ENCODE peak calls at places on chromosomes 3 and 15, in five cellular contexts. One of them, this sample, is unnamed.

GRCh38 chr3:111971533-111971932 is 7.3 kb upstream of the ABHD10 start:
- DNase-seq in CD4-positive, alpha-beta T cell: no peak
- DNase-seq in occipital lobe: no peak
- DNase-seq in GM18507: no peak
- DNase-seq in NCI-H345: no peak
- DNase-seq in this sample: no peak

GRCh38 chr15:78077053-78077859 is at the start of gene TBC1D2B:
- DNase-seq in CD4-positive, alpha-beta T cell: peak; percentile 61
- DNase-seq in occipital lobe: no peak
- DNase-seq in GM18507: peak; percentile 57
- DNase-seq in NCI-H345: peak; percentile 72
- DNase-seq in this sample: peak; percentile 86

GRCh38 chr15:72825831-72826230 is 42.3 kb upstream of the ADPGK start:
- DNase-seq in CD4-positive, alpha-beta T cell: no peak
- DNase-seq in occipital lobe: no peak
- DNase-seq in GM18507: no peak
- DNase-seq in NCI-H345: no peak
- DNase-seq in this sample: no peak

GRCh38 chr3:58350627-58351013 is 17.9 kb downstream of the PXK start:
- DNase-seq in CD4-positive, alpha-beta T cell: no peak
- DNase-seq in occipital lobe: no peak
- DNase-seq in GM18507: no peak
- DNase-seq in NCI-H345: no peak
- DNase-seq in this sample: no peak

GRCh38 chr15:93762051-93762450 is 469.3 kb upstream of the MCTP2 start:
- DNase-seq in CD4-positive, alpha-beta T cell: no peak
- DNase-seq in occipital lobe: no peak
- DNase-seq in GM18507: no peak
- DNase-seq in NCI-H345: no peak
- DNase-seq in this sample: no peak

GRCh38 chr3:115834068-115834467 is 210.8 kb downstream of the GAP43 start:
- DNase-seq in CD4-positive, alpha-beta T cell: no peak
- DNase-seq in occipital lobe: no peak
- DNase-seq in GM18507: no peak
- DNase-seq in NCI-H345: no peak
- DNase-seq in this sample: no peak

GRCh38 chr3:170689218-170689874 is 103.5 kb upstream of the SLC7A14 start:
- DNase-seq in CD4-positive, alpha-beta T cell: no peak
- DNase-seq in occipital lobe: no peak
- DNase-seq in GM18507: no peak
- DNase-seq in NCI-H345: peak; percentile 45
- DNase-seq in this sample: no peak

GRCh38 chr3:171187706-171188290 is 161.3 kb upstream of the SLC2A2 start:
- DNase-seq in CD4-positive, alpha-beta T cell: no peak
- DNase-seq in occipital lobe: no peak
- DNase-seq in GM18507: no peak
- DNase-seq in NCI-H345: no peak
- DNase-seq in this sample: peak; percentile 34

GRCh38 chr15:59746777-59747176 is 57.7 kb upstream of the BNIP2 start:
- DNase-seq in CD4-positive, alpha-beta T cell: no peak
- DNase-seq in occipital lobe: no peak
- DNase-seq in GM18507: no peak
- DNase-seq in NCI-H345: peak; percentile 89
- DNase-seq in this sample: no peak

GRCh38 chr15:34043391-34043790 is 4.4 kb upstream of the AVEN start:
- DNase-seq in CD4-positive, alpha-beta T cell: no peak
- DNase-seq in occipital lobe: no peak
- DNase-seq in GM18507: no peak
- DNase-seq in NCI-H345: no peak
- DNase-seq in this sample: no peak

GRCh38 chr3:14496351-14496750 is 43.8 kb downstream of the GRIP2 start:
- DNase-seq in CD4-positive, alpha-beta T cell: no peak
- DNase-seq in occipital lobe: no peak
- DNase-seq in GM18507: no peak
- DNase-seq in NCI-H345: no peak
- DNase-seq in this sample: no peak

GRCh38 chr3:141227752-141228151 is 3.9 kb upstream of the PXYLP1 start:
- DNase-seq in CD4-positive, alpha-beta T cell: no peak
- DNase-seq in occipital lobe: no peak
- DNase-seq in GM18507: no peak
- DNase-seq in NCI-H345: no peak
- DNase-seq in this sample: no peak

GRCh38 chr3:141915016-141915415 is 38.6 kb downstream of the ATP1B3 start:
- DNase-seq in CD4-positive, alpha-beta T cell: no peak
- DNase-seq in occipital lobe: no peak
- DNase-seq in GM18507: no peak
- DNase-seq in NCI-H345: no peak
- DNase-seq in this sample: no peak

GRCh38 chr3:136624894-136625815 is 127.0 kb downstream of the STAG1 start:
- DNase-seq in CD4-positive, alpha-beta T cell: no peak
- DNase-seq in occipital lobe: no peak
- DNase-seq in GM18507: no peak
- DNase-seq in NCI-H345: no peak
- DNase-seq in this sample: peak; percentile 67

GRCh38 chr15:81304226-81304625 is 19.7 kb downstream of the STARD5 start:
- DNase-seq in CD4-positive, alpha-beta T cell: no peak
- DNase-seq in occipital lobe: no peak
- DNase-seq in GM18507: no peak
- DNase-seq in NCI-H345: no peak
- DNase-seq in this sample: no peak

GRCh38 chr15:69074843-69075224 is 60.3 kb downstream of the NOX5 start:
- DNase-seq in CD4-positive, alpha-beta T cell: no peak
- DNase-seq in occipital lobe: no peak
- DNase-seq in GM18507: no peak
- DNase-seq in NCI-H345: peak; percentile 13
- DNase-seq in this sample: no peak

GRCh38 chr3:105938101-105938500 is 69.3 kb upstream of the CBLB start:
- DNase-seq in CD4-positive, alpha-beta T cell: no peak
- DNase-seq in occipital lobe: no peak
- DNase-seq in GM18507: no peak
- DNase-seq in NCI-H345: no peak
- DNase-seq in this sample: no peak

GRCh38 chr15:56794923-56795329 is 61.6 kb upstream of the ZNF280D start:
- DNase-seq in CD4-positive, alpha-beta T cell: no peak
- DNase-seq in occipital lobe: no peak
- DNase-seq in GM18507: no peak
- DNase-seq in NCI-H345: no peak
- DNase-seq in this sample: no peak

GRCh38 chr15:89068325-89068784 is 19.9 kb upstream of the ABHD2 start:
- DNase-seq in CD4-positive, alpha-beta T cell: no peak
- DNase-seq in occipital lobe: peak; percentile 70
- DNase-seq in GM18507: peak; percentile 38
- DNase-seq in NCI-H345: no peak
- DNase-seq in this sample: no peak

GRCh38 chr3:139134678-139135372 is 90.1 kb upstream of the PRR23C start:
- DNase-seq in CD4-positive, alpha-beta T cell: no peak
- DNase-seq in occipital lobe: no peak
- DNase-seq in GM18507: no peak
- DNase-seq in NCI-H345: no peak
- DNase-seq in this sample: no peak

GRCh38 chr3:17752441-17752840 is 10.0 kb upstream of the TBC1D5 start:
- DNase-seq in CD4-positive, alpha-beta T cell: no peak
- DNase-seq in occipital lobe: no peak
- DNase-seq in GM18507: no peak
- DNase-seq in NCI-H345: no peak
- DNase-seq in this sample: no peak

GRCh38 chr3:64520334-64520733 is 167.5 kb downstream of the ADAMTS9 start:
- DNase-seq in CD4-positive, alpha-beta T cell: no peak
- DNase-seq in occipital lobe: no peak
- DNase-seq in GM18507: no peak
- DNase-seq in NCI-H345: no peak
- DNase-seq in this sample: no peak

This sample was measured in mucosa of descending colon.